ENCODE peak calls at places on chromosomes 12 and 14, in six cellular contexts. G, C, S, E, P and L are unnamed samples.

GRCh38 chr12:118357327-118358007 is 15.2 kb downstream of the TAOK3 start:
- DNase-seq in G (no peak), C (no peak), S (peak), E (peak), P (no peak), L (no peak)

GRCh38 chr12:29317556-29318363 is 63.2 kb downstream of the ERGIC2 start:
- DNase-seq in G (peak), C (peak), S (peak), E (no peak), P (no peak), L (no peak)

GRCh38 chr12:49130151-49131050 is 794 bp downstream of the TUBA1B start:
- DNase-seq in G (peak), C (peak), S (peak), E (peak), P (peak), L (peak)

GRCh38 chr12:98901189-98901588 is 256.1 kb downstream of the APAF1 start:
- DNase-seq in G (peak), C (no peak), S (no peak), E (no peak), P (no peak), L (no peak)

GRCh38 chr14:91714805-91715204 is 17.1 kb downstream of the CATSPERB start:
- DNase-seq in G (no peak), C (no peak), S (no peak), E (no peak), P (no peak), L (no peak)

GRCh38 chr12:54352891-54353874 is 11.1 kb downstream of the GPR84 start:
- DNase-seq in G (peak), C (no peak), S (no peak), E (no peak), P (no peak), L (no peak)

GRCh38 chr12:118714051-118714460 is 267.3 kb upstream of the SRRM4 start:
- DNase-seq in G (peak), C (no peak), S (peak), E (no peak), P (no peak), L (no peak)

GRCh38 chr12:14995583-14996425 is 23.0 kb downstream of the PDE6H start:
- DNase-seq in G (no peak), C (peak), S (peak), E (no peak), P (no peak), L (no peak)

GRCh38 chr12:40342010-40342409 is 117.2 kb downstream of the LRRK2 start:
- DNase-seq in G (no peak), C (no peak), S (no peak), E (no peak), P (no peak), L (no peak)

GRCh38 chr12:59620326-59620725 is 24.5 kb downstream of the SLC16A7 start:
- DNase-seq in G (no peak), C (no peak), S (no peak), E (no peak), P (no peak), L (no peak)

GRCh38 chr12:115380509-115381120 is 696.6 kb upstream of the TBX3 start:
- DNase-seq in G (no peak), C (no peak), S (no peak), E (no peak), P (no peak), L (no peak)

GRCh38 chr14:53946404-53947400 is 9.9 kb downstream of the BMP4 start:
- DNase-seq in G (peak), C (no peak), S (no peak), E (no peak), P (no peak), L (no peak)

GRCh38 chr14:55332654-55333570 is 61.7 kb downstream of the FBXO34 start:
- DNase-seq in G (no peak), C (no peak), S (no peak), E (no peak), P (no peak), L (no peak)

GRCh38 chr12:12941450-12942350 is 10.3 kb downstream of the GPRC5D start:
- DNase-seq in G (no peak), C (no peak), S (no peak), E (no peak), P (no peak), L (no peak)

GRCh38 chr12:55940065-55940732 is 9.2 kb downstream of the DGKA start:
- DNase-seq in G (peak), C (peak), S (peak), E (peak), P (peak), L (peak)

GRCh38 chr14:68979722-68980552 is 835 bp upstream of the ACTN1 start:
- DNase-seq in G (peak), C (peak), S (no peak), E (no peak), P (no peak), L (no peak)

GRCh38 chr12:58346032-58346632 is 404.8 kb downstream of the ATP23 start:
- DNase-seq in G (peak), C (peak), S (peak), E (no peak), P (no peak), L (no peak)

GRCh38 chr14:82055511-82055910 is 521.9 kb upstream of the SEL1L start:
- DNase-seq in G (no peak), C (no peak), S (no peak), E (no peak), P (no peak), L (no peak)

GRCh38 chr12:49750027-49750977 is 8.9 kb downstream of the TMBIM6 start:
- DNase-seq in G (no peak), C (peak), S (peak), E (no peak), P (no peak), L (no peak)

GRCh38 chr14:92556255-92556741 is 42.7 kb downstream of the RIN3 start:
- DNase-seq in G (no peak), C (no peak), S (no peak), E (no peak), P (no peak), L (no peak)

GRCh38 chr12:93883436-93884154 is 206.4 kb downstream of the CRADD start:
- DNase-seq in G (no peak), C (no peak), S (no peak), E (no peak), P (no peak), L (no peak)

GRCh38 chr12:119338593-119339363 is 4.2 kb downstream of the CCDC60 start:
- DNase-seq in G (no peak), C (no peak), S (no peak), E (no peak), P (no peak), L (no peak)

GRCh38 chr14:53670701-53671100 is 285.9 kb downstream of the BMP4 start:
- DNase-seq in G (no peak), C (peak), S (no peak), E (no peak), P (no peak), L (no peak)

GRCh38 chr14:59126714-59127436 is 61.6 kb upstream of the DAAM1 start:
- DNase-seq in G (peak), C (peak), S (peak), E (no peak), P (no peak), L (no peak)

GRCh38 chr12:119069029-119069731 is 87.8 kb downstream of the SRRM4 start:
- DNase-seq in G (no peak), C (no peak), S (no peak), E (no peak), P (no peak), L (no peak)

GRCh38 chr14:74302160-74302628 is 540 bp downstream of the ABCD4 start:
- DNase-seq in G (no peak), C (peak), S (no peak), E (no peak), P (no peak), L (no peak)

GRCh38 chr12:50517456-50518048 is 12.8 kb downstream of the DIP2B start:
- DNase-seq in G (no peak), C (peak), S (no peak), E (no peak), P (no peak), L (no peak)

GRCh38 chr14:61065671-61066070 is 84.6 kb downstream of the SLC38A6 start:
- DNase-seq in G (no peak), C (no peak), S (no peak), E (no peak), P (no peak), L (no peak)

GRCh38 chr12:127355061-127355820 is 911.7 kb upstream of the TMEM132C start:
- DNase-seq in G (no peak), C (peak), S (no peak), E (no peak), P (no peak), L (no peak)

GRCh38 chr12:28998662-28999120 is 150.4 kb upstream of the FAR2 start:
- DNase-seq in G (no peak), C (peak), S (no peak), E (no peak), P (no peak), L (no peak)

GRCh38 chr12:981176-981828 is 9.7 kb upstream of the ERC1 start:
- DNase-seq in G (no peak), C (peak), S (no peak), E (no peak), P (no peak), L (no peak)

GRCh38 chr12:120225852-120226640 is 25.1 kb upstream of the RPLP0 start:
- DNase-seq in G (no peak), C (no peak), S (no peak), E (peak), P (no peak), L (no peak)

GRCh38 chr14:85594217-85594616 is 64.3 kb downstream of the FLRT2 start:
- DNase-seq in G (no peak), C (no peak), S (no peak), E (no peak), P (no peak), L (no peak)

GRCh38 chr14:103528512-103529382 is at the start of gene TRMT61A:
- DNase-seq in G (peak), C (peak), S (peak), E (peak), P (peak), L (peak)

GRCh38 chr12:121775501-121775900 is 18.0 kb downstream of the RHOF start:
- DNase-seq in G (no peak), C (no peak), S (no peak), E (no peak), P (no peak), L (no peak)

GRCh38 chr12:41917827-41918445 is 226.7 kb downstream of the GXYLT1 start:
- DNase-seq in G (no peak), C (no peak), S (no peak), E (no peak), P (no peak), L (no peak)

GRCh38 chr12:54587315-54587821 is 1.1 kb downstream of the PPP1R1A start:
- DNase-seq in G (no peak), C (no peak), S (no peak), E (no peak), P (no peak), L (no peak)

GRCh38 chr14:28886940-28887339 is 120.4 kb downstream of the FOXG1 start:
- DNase-seq in G (no peak), C (no peak), S (no peak), E (no peak), P (no peak), L (no peak)

GRCh38 chr12:85424581-85425348 is 144.7 kb downstream of the ALX1 start:
- DNase-seq in G (peak), C (peak), S (peak), E (no peak), P (no peak), L (no peak)
- TF ChIP-seq CTCF in G (peak), C (peak), S (peak), E (no peak), P (no peak), L (peak)

DNA sequence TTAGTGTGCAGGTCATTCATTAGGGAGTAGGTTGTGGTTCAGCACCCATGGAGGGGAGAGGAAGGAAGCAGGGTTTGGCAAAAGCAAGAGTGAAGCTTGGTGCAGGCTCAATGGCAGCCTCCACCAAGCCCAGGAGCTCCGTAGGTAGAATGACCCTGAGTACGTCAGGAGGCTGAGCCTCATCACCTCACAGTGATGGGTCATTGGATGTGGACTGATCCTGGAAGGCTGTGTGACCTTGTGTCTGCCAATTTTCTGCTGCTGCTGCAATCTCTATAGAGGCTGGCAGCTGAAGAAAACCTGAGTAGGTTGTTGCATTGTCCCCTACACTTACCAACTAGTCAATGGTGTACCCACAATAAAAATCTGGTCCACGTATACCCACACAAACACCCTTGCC is 173.1 kb downstream of the ASCL1 start:
- DNase-seq in G (no peak), C (no peak), S (no peak), E (no peak), P (no peak), L (no peak)
- TF ChIP-seq CTCF in G (no peak), C (no peak), S (no peak), E (no peak), P (no peak), L (no peak)

DNA sequence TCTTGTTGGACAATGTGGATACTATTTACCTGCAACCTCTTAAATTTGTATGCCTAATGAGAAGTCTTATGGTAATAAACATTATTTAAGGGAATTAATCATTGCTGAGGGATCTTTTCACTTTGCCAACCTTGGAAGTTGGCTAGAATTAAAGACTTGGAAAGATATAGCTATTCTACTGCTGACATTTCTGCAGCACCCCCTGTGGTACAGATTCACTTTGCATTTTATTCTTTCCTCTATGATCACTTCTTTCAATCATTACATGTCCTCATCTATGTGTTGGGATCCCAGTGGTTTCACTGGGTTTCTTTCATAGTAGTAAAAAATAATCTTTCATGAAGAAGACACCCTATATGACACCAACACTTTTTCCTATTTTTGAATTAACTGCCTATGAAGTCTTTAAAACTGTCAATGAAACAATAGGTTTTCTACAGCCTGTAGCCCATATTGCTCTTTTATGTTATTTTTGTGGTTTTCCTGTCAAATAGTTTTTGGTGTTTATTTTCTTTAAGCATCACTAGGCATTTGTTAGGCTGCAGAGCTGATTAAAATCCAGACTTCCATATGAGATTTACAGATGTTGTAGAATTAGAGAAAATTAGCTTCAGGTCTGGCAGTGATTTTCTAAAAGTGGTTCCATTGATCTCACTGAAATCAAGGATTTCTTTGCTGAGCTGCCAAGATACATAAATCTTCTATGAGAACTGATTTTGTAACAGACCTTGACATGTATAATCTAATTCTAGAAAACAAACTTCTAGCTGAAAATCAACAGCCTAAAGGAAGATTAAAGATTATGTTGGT is 256.1 kb downstream of the NAV3 start:
- DNase-seq in G (no peak), C (no peak), S (no peak), E (no peak), P (no peak), L (no peak)
- TF ChIP-seq CTCF in G (no peak), C (no peak), S (no peak), E (no peak), P (no peak), L (peak)

DNA sequence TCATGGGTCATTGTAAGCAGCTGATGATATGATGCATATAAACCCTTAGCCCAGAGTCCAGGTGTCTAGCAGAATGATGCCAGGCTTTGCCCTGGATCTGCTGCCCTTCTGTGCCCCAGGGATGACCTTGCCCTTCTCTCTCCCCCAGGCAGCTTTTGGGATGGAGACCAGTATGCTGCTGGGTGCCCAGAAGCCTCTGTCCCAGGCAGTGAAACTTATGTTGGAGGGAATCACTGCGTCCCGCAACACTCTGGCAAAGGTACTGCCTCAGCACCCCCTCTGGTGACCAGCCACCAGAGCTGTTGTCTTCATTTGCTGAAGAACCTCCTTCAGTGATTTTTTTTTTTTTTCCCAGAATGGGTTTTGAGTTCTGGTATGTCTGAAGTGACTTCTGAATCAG is 23.3 kb downstream of the CYP46A1 start:
- DNase-seq in G (no peak), C (no peak), S (no peak), E (no peak), P (no peak), L (peak)
- TF ChIP-seq CTCF in G (no peak), C (no peak), S (no peak), E (no peak), P (no peak), L (no peak)

GRCh38 chr12:45309826-45310626 is 94.1 kb downstream of the ANO6 start:
- DNase-seq in G (no peak), C (no peak), S (no peak), E (no peak), P (no peak), L (no peak)
- TF ChIP-seq CTCF in G (no peak), C (no peak), S (no peak), E (no peak), P (no peak), L (no peak)

GRCh38 chr14:51978566-51979398 is 10.6 kb upstream of the RTRAF start:
- DNase-seq in G (peak), C (peak), S (peak), E (peak), P (peak), L (peak)
- TF ChIP-seq CTCF in G (peak), C (peak), S (peak), E (peak), P (peak), L (peak)

DNA sequence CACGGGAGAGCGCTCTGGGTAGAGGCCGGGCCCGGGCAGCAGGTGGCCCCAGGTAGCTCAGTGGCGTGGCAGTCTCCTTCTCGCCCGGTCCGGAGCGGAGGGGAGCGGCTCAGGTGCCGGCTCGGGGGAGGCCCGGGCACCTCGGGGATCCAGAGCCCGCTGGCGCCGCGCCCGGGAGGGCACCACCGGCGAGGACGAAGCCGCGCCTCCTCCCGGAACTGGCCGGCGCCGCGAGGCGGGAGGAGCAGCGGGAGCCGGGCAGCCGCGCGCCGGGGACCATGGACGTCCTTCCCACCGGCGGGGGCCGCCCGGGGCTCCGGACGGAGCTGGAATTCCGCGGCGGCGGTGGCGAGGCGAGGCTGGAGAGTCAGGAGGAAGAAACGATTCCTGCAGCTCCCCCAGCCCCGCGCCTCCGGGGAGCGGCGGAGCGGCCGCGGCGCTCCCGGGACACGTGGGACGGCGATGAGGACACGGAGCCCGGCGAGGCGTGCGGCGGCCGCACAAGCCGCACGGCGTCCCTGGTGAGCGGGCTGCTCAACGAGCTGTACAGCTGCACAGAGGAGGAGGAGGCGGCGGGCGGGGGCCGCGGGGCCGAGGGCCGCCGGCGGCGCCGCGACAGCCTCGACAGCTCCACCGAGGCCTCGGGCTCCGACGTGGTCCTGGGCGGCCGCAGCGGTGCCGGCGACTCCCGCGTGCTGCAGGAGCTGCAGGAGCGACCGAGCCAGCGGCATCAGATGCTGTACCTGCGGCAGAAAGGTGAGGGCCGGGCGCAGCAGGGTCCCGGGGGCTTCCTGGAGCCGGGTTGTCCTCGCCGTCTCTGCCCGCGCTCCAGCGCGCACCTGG is 21.5 kb upstream of the GNS start:
- DNase-seq in G (peak), C (peak), S (no peak), E (peak), P (peak), L (no peak)
- TF ChIP-seq CTCF in G (no peak), C (peak), S (no peak), E (no peak), P (no peak), L (no peak)

GRCh38 chr14:32932921-32933622 is 5.6 kb upstream of the NPAS3 start:
- DNase-seq in G (peak), C (no peak), S (no peak), E (no peak), P (no peak), L (peak)

GRCh38 chr14:32932302-32932920 is 6.3 kb upstream of the NPAS3 start:
- DNase-seq in G (peak), C (no peak), S (no peak), E (no peak), P (no peak), L (no peak)

GRCh38 chr14:32934891-32935633 is 3.6 kb upstream of the NPAS3 start:
- DNase-seq in G (peak), C (no peak), S (no peak), E (no peak), P (no peak), L (no peak)

GRCh38 chr14:32933943-32934890 is 4.5 kb upstream of the NPAS3 start:
- DNase-seq in G (peak), C (no peak), S (no peak), E (no peak), P (no peak), L (peak)

GRCh38 chr14:32933623-32933942 is 5.1 kb upstream of the NPAS3 start:
- DNase-seq in G (no peak), C (no peak), S (no peak), E (no peak), P (no peak), L (no peak)
- TF ChIP-seq CTCF in G (no peak), C (no peak), S (no peak), E (no peak), P (no peak), L (peak)

GRCh38 chr14:89922549-89922907 is 32.0 kb downstream of the EFCAB11 start:
- DNase-seq in G (no peak), C (no peak), S (no peak), E (no peak), P (no peak), L (no peak)
- TF ChIP-seq CTCF in G (no peak), C (no peak), S (no peak), E (no peak), P (no peak), L (no peak)